ENCODE peak calls at places on chromosome 19, in five cellular contexts. Z, F, S, K and U are unnamed samples. For H3K9me3, the result is how much of the 10 kb centered on the place peaks cover.

GRCh38 chr19:52410276-52410675 is 12.6 kb downstream of the ZNF528 start:
- DNase-seq in S (no peak), Z (no peak), K (no peak), F (no peak), U (no peak)

GRCh38 chr19:4455742-4456565 is 1.6 kb downstream of the UBXN6 start:
- DNase-seq in S (no peak), Z (peak), K (peak), F (peak), U (no peak)

GRCh38 chr19:49684251-49684982 is 5.0 kb upstream of the ADM5 start:
- DNase-seq in K (peak), F (no peak), S (no peak), Z (no peak), U (no peak)

GRCh38 chr19:2551864-2552185 is 75.9 kb downstream of the GADD45B start:
- DNase-seq in K (no peak), Z (no peak), S (no peak), F (no peak), U (no peak)

GRCh38 chr19:7729831-7730285 is 2.1 kb downstream of the CLEC4G start:
- DNase-seq in Z (no peak), K (no peak), F (no peak), S (no peak), U (no peak)

GRCh38 chr19:38095411-38096308 is 128.4 kb downstream of the DPF1 start:
- DNase-seq in Z (peak), F (peak), K (peak), S (peak), U (no peak)

GRCh38 chr19:50513746-50514345 is at the start of gene ASPDH:
- DNase-seq in S (no peak), Z (no peak), K (no peak), F (no peak), U (no peak)

GRCh38 chr19:49854861-49855263 is 3.9 kb downstream of the PTOV1 start:
- DNase-seq in F (no peak), K (no peak), Z (peak), S (peak), U (no peak)

GRCh38 chr19:6963937-6964336 is 57.3 kb downstream of the MBD3L2B start:
- DNase-seq in S (no peak), Z (no peak), F (no peak), K (no peak), U (peak)

DNA sequence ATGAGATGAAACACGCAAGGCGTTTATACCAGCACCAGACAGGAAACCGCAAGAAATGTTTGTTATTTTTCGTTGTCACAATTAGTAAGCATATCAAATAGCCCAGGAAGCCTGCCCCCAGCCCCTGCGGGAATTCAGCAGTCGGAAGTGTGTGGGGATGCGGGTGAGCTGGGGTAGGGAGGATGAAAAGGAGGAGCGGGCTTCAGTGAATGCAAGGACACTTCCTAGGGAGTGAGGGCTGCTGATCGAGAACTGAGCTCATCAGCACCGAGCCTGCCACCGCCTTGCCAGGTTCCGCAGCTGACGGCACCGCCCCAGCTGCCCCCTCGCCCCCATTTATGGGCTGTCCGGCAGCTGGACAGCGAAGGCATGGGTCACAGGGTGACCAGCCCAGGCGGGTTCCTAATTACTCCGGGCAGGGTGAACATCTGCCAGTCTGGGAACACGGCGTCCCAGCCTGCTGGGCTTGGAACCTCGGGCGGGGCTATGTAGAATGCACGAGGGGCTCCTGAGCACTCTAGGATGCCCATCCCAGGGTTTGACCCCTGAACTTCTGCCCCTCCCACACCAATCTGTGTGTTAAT is 1.6 kb upstream of the BEST2 start:
- DNase-seq in Z (no peak), F (peak), K (peak), S (no peak), U (no peak)
- H3K27ac ChIP-seq in Z (no peak), F (no peak), K (no peak), S (no peak), U (no peak)

GRCh38 chr19:1411255-1412191 is 4.1 kb downstream of the DAZAP1 start:
- DNase-seq in Z (no peak), K (peak), F (peak), S (no peak), U (no peak)
- H3K9me3 ChIP-seq in Z (under half), K (under half), F (under half), S (under half), U (under half)

GRCh38 chr19:56748443-56748842 is 76.9 kb upstream of the ZNF835 start:
- DNase-seq in K (peak), S (no peak), F (no peak), Z (peak), U (no peak)
- H3K27ac ChIP-seq in K (no peak), S (no peak), F (no peak), Z (no peak), U (no peak)

GRCh38 chr19:41897181-41897580 is 14.2 kb downstream of the ARHGEF1 start:
- DNase-seq in F (no peak), S (no peak), Z (no peak), K (no peak), U (no peak)
- H3K9me3 ChIP-seq in F (under half), S (under half), Z (under half), K (under half), U (under half)

GRCh38 chr19:55012294-55012693 is 25.8 kb downstream of the GP6 start:
- DNase-seq in S (no peak), Z (no peak), K (no peak), F (no peak), U (no peak)
- H3K27ac ChIP-seq in S (no peak), Z (no peak), K (no peak), F (no peak), U (no peak)

DNA sequence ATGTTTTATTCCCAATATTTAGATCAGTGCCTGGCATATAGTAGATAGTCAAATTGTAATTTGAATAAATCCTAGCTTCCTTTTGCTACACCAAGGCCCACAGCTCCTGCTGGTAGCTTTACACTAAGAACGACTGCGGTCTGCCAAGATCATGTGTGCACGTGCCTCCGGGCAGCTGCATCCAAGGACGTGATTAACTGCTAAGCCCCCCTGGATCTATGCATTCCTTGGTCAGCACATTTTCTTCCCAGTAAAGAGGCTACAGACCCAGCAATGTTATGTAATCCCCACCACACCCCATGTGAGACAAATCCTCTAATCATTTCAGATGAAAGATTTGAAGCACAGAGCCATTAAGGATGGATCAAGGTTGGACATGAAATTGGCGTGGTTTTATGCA is 65.1 kb upstream of the PEG3 start:
- DNase-seq in K (no peak), F (no peak), Z (no peak), S (no peak), U (no peak)
- H3K9me3 ChIP-seq in K (under half), F (under half), Z (under half), S (under half), U (under half)

DNA sequence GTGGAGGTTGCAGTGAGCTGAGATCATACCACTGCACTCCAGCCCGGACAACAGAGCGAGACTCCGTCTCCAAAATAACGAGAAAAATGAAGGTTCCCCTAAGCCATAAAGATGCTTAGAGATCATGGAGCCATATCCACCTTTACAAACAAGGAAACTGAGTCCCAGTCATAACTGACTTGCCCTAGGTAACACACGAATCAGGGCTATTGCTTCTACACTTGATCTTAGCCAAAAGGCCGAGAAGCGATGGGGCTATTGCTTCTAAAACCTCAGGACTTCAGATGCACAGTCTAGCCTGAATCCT is 3.2 kb downstream of the DBP start:
- DNase-seq in K (no peak), F (no peak), S (no peak), Z (no peak), U (no peak)
- H3K27ac ChIP-seq in K (peak), F (peak), S (peak), Z (peak), U (peak)

DNA sequence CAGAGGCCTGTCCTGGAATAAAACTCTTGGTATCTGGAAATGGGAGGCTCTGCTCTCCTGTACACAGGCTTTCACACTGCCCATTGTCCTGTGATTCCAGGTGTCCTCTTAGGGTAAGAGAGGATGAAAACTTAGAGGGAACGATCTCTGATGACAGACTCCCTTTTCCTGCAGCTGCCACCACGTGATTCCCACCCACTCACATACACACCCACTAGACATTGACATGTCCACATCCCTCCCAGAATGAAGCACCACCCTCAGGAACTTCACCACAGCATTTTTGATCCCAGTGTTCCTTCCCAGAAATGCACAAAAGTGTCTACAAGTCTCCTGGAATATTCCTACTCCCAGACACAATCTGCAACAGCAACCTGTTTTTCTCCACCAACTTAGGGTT is 8.2 kb downstream of the ZNF429 start:
- DNase-seq in F (no peak), S (no peak), K (no peak), Z (no peak), U (no peak)
- H3K9me3 ChIP-seq in F (under half), S (under half), K (under half), Z (under half), U (under half)